ENCODE peak calls at places on chromosomes 12 and 14, in seven cellular contexts. Z, P, M, U, D, V and Q are unnamed samples.

GRCh38 chr14:49893309-49894213 is 679 bp downstream of the ARF6 start:
- DNase-seq in Z (peak), P (peak), M (peak), U (no peak), D (no peak), V (peak), Q (peak)

GRCh38 chr12:87982208-87982607 is 47.0 kb downstream of the C12orf50 start:
- DNase-seq in Z (no peak), P (no peak), M (no peak), U (peak), D (no peak), V (no peak), Q (no peak)

GRCh38 chr14:19873178-19873577 is 1.8 kb upstream of the OR4K2 start:
- DNase-seq in Z (no peak), P (no peak), M (no peak), U (no peak), D (no peak), V (no peak), Q (no peak)

GRCh38 chr12:130838284-130838950 is 633 bp downstream of the STX2 start:
- DNase-seq in Z (no peak), P (no peak), M (peak), U (no peak), D (no peak), V (peak), Q (peak)

GRCh38 chr14:62308927-62309326 is 546.7 kb downstream of the SNAPC1 start:
- DNase-seq in Z (no peak), P (peak), M (no peak), U (no peak), D (no peak), V (no peak), Q (no peak)

GRCh38 chr12:6871052-6871957 is 1.8 kb downstream of the SPSB2 start:
- DNase-seq in Z (peak), P (peak), M (no peak), U (peak), D (no peak), V (peak), Q (peak)

GRCh38 chr14:76293221-76293620 is 82.7 kb upstream of the ESRRB start:
- DNase-seq in Z (no peak), P (no peak), M (no peak), U (no peak), D (no peak), V (no peak), Q (no peak)

GRCh38 chr14:91387135-91387849 is 30.3 kb downstream of the CCDC88C start:
- DNase-seq in Z (no peak), P (no peak), M (no peak), U (peak), D (no peak), V (no peak), Q (no peak)

GRCh38 chr12:14931359-14931758 is 7.0 kb downstream of the ERP27 start:
- DNase-seq in Z (no peak), P (no peak), M (no peak), U (no peak), D (no peak), V (no peak), Q (no peak)

GRCh38 chr14:54348001-54348611 is 48.7 kb upstream of the CDKN3 start:
- DNase-seq in Z (peak), P (no peak), M (peak), U (peak), D (peak), V (no peak), Q (peak)

GRCh38 chr14:61484826-61485584 is 163.6 kb downstream of the PRKCH start:
- DNase-seq in Z (no peak), P (no peak), M (no peak), U (no peak), D (no peak), V (no peak), Q (no peak)

GRCh38 chr12:53057816-53058500 is 8.1 kb downstream of the TNS2 start:
- DNase-seq in Z (no peak), P (no peak), M (no peak), U (no peak), D (no peak), V (no peak), Q (no peak)

GRCh38 chr12:86697916-86698315 is 441.7 kb upstream of the MGAT4C start:
- DNase-seq in Z (no peak), P (no peak), M (no peak), U (no peak), D (no peak), V (no peak), Q (no peak)

GRCh38 chr12:124705545-124706138 is 138.2 kb upstream of the NCOR2 start:
- DNase-seq in Z (no peak), P (no peak), M (no peak), U (no peak), D (no peak), V (no peak), Q (no peak)